ENCODE peak calls at places on chromosomes 1 and 21, in ten cellular contexts. X, T, A, D, L, P, G, H, E and I are unnamed samples.

GRCh38 chr1:110668523-110668922 is 6.2 kb downstream of the KCNA3 start:
- DNase-seq in X (no peak), T (no peak), A (no peak), D (no peak), L (no peak), P (no peak), G (peak), H (no peak), E (no peak), I (no peak)

GRCh38 chr1:145988773-145989172 is 7.6 kb downstream of the TXNIP start:
- DNase-seq in X (no peak), T (peak), A (no peak), D (no peak), L (no peak), P (no peak), G (peak), H (no peak), E (no peak), I (no peak)

GRCh38 chr1:224435318-224435763 is 744 bp upstream of the WDR26 start:
- DNase-seq in X (no peak), T (no peak), A (no peak), D (no peak), L (peak), P (no peak), G (peak), H (no peak), E (no peak), I (no peak)

GRCh38 chr1:213606252-213606820 is 381.4 kb upstream of the PROX1 start:
- DNase-seq in X (no peak), T (no peak), A (no peak), D (no peak), L (no peak), P (no peak), G (no peak), H (no peak), E (no peak), I (no peak)

GRCh38 chr1:227666286-227666685 is 68.8 kb downstream of the JMJD4 start:
- DNase-seq in X (no peak), T (no peak), A (no peak), D (no peak), L (no peak), P (no peak), G (no peak), H (no peak), E (no peak), I (no peak)

GRCh38 chr1:204858381-204858821 is 12.3 kb upstream of the NFASC start:
- DNase-seq in X (no peak), T (no peak), A (no peak), D (no peak), L (no peak), P (peak), G (no peak), H (no peak), E (no peak), I (peak)

GRCh38 chr1:2539312-2539907 is 9.3 kb upstream of the HES5 start:
- DNase-seq in X (no peak), T (no peak), A (no peak), D (no peak), L (no peak), P (no peak), G (no peak), H (no peak), E (no peak), I (no peak)

GRCh38 chr1:91803847-91804545 is 82.0 kb downstream of the TGFBR3 start:
- DNase-seq in X (peak), T (no peak), A (no peak), D (peak), L (no peak), P (no peak), G (peak), H (no peak), E (no peak), I (peak)

GRCh38 chr1:17520041-17520440 is 19.5 kb upstream of the ARHGEF10L start:
- DNase-seq in X (no peak), T (no peak), A (no peak), D (no peak), L (no peak), P (no peak), G (no peak), H (peak), E (peak), I (peak)

GRCh38 chr1:203167026-203167912 is 8.4 kb downstream of the MYBPH start:
- DNase-seq in X (no peak), T (no peak), A (no peak), D (no peak), L (no peak), P (no peak), G (no peak), H (no peak), E (no peak), I (no peak)

GRCh38 chr1:18341291-18342058 is 139.3 kb upstream of the KLHDC7A start:
- DNase-seq in X (no peak), T (no peak), A (no peak), D (no peak), L (no peak), P (no peak), G (no peak), H (no peak), E (no peak), I (no peak)

GRCh38 chr1:45954401-45954847 is 151.0 kb downstream of the MAST2 start:
- DNase-seq in X (no peak), T (peak), A (peak), D (no peak), L (peak), P (no peak), G (no peak), H (no peak), E (peak), I (peak)

GRCh38 chr21:43654806-43655489 is 4.3 kb downstream of the HSF2BP start:
- DNase-seq in X (no peak), T (peak), A (peak), D (no peak), L (peak), P (no peak), G (no peak), H (no peak), E (no peak), I (no peak)

GRCh38 chr1:68166348-68166747 is 66.0 kb downstream of the WLS start:
- DNase-seq in X (no peak), T (no peak), A (no peak), D (no peak), L (no peak), P (no peak), G (no peak), H (no peak), E (no peak), I (no peak)

GRCh38 chr1:54949971-54950360 is 30.5 kb upstream of the TMEM61 start:
- DNase-seq in X (no peak), T (no peak), A (no peak), D (no peak), L (no peak), P (no peak), G (no peak), H (no peak), E (no peak), I (no peak)

GRCh38 chr1:99441234-99442095 is 177.2 kb downstream of the PLPPR4 start:
- DNase-seq in X (no peak), T (no peak), A (no peak), D (no peak), L (peak), P (no peak), G (no peak), H (no peak), E (no peak), I (no peak)

GRCh38 chr1:2003564-2004131 is at the start of gene CFAP74:
- DNase-seq in X (no peak), T (no peak), A (no peak), D (no peak), L (peak), P (no peak), G (no peak), H (no peak), E (peak), I (no peak)

GRCh38 chr1:183635112-183635605 is 424 bp downstream of the ARPC5 start:
- DNase-seq in X (no peak), T (peak), A (no peak), D (no peak), L (peak), P (peak), G (peak), H (peak), E (no peak), I (no peak)

GRCh38 chr1:190634134-190634533 is 156.5 kb upstream of the BRINP3 start:
- DNase-seq in X (no peak), T (no peak), A (no peak), D (no peak), L (no peak), P (no peak), G (no peak), H (no peak), E (no peak), I (no peak)

GRCh38 chr1:183019126-183019740 is 4.0 kb upstream of the LAMC1 start:
- DNase-seq in X (no peak), T (no peak), A (no peak), D (no peak), L (no peak), P (no peak), G (no peak), H (no peak), E (no peak), I (no peak)

GRCh38 chr1:205313681-205314308 is 7.8 kb downstream of the NUAK2 start:
- DNase-seq in X (peak), T (peak), A (no peak), D (peak), L (peak), P (peak), G (no peak), H (peak), E (no peak), I (no peak)

GRCh38 chr1:11741919-11742598 is 6.1 kb downstream of the AGTRAP start:
- DNase-seq in X (no peak), T (no peak), A (no peak), D (no peak), L (no peak), P (no peak), G (no peak), H (no peak), E (no peak), I (no peak)

GRCh38 chr1:196115641-196116040 is 492.6 kb downstream of the KCNT2 start:
- DNase-seq in X (no peak), T (peak), A (peak), D (no peak), L (peak), P (no peak), G (no peak), H (no peak), E (no peak), I (peak)

GRCh38 chr1:30313584-30313983 is 409.8 kb downstream of the MATN1 start:
- DNase-seq in X (no peak), T (no peak), A (no peak), D (no peak), L (no peak), P (no peak), G (no peak), H (no peak), E (no peak), I (no peak)

GRCh38 chr1:7630378-7630777 is 140.7 kb upstream of the VAMP3 start:
- DNase-seq in X (no peak), T (peak), A (no peak), D (no peak), L (no peak), P (peak), G (no peak), H (no peak), E (no peak), I (no peak)

GRCh38 chr1:115641762-115642167 is at the start of gene VANGL1:
- DNase-seq in X (peak), T (peak), A (no peak), D (peak), L (peak), P (peak), G (peak), H (peak), E (no peak), I (peak)

GRCh38 chr21:45293726-45294401 is 6.2 kb upstream of the POFUT2 start:
- DNase-seq in X (no peak), T (peak), A (no peak), D (no peak), L (no peak), P (no peak), G (no peak), H (peak), E (no peak), I (no peak)

GRCh38 chr1:221845650-221846371 is 103.9 kb upstream of the DUSP10 start:
- DNase-seq in X (no peak), T (no peak), A (no peak), D (no peak), L (peak), P (peak), G (no peak), H (no peak), E (peak), I (peak)

GRCh38 chr1:108719654-108720435 is 7.1 kb downstream of the FNDC7 start:
- DNase-seq in X (no peak), T (no peak), A (peak), D (no peak), L (peak), P (no peak), G (no peak), H (no peak), E (peak), I (peak)

GRCh38 chr1:55868026-55868425 is 652.9 kb upstream of the USP24 start:
- DNase-seq in X (no peak), T (no peak), A (peak), D (no peak), L (peak), P (no peak), G (no peak), H (no peak), E (no peak), I (no peak)

GRCh38 chr1:33985166-33985565 is 121.3 kb downstream of the HMGB4 start:
- DNase-seq in X (no peak), T (no peak), A (no peak), D (no peak), L (peak), P (no peak), G (no peak), H (no peak), E (no peak), I (no peak)

GRCh38 chr1:5456090-5456789 is 536.0 kb downstream of the NPHP4 start:
- DNase-seq in X (no peak), T (peak), A (no peak), D (no peak), L (no peak), P (no peak), G (no peak), H (no peak), E (no peak), I (no peak)

GRCh38 chr1:27538793-27539192 is 48.8 kb upstream of the WASF2 start:
- DNase-seq in X (no peak), T (no peak), A (peak), D (no peak), L (peak), P (no peak), G (no peak), H (no peak), E (no peak), I (peak)

GRCh38 chr1:160607051-160608032 is 28.0 kb upstream of the CD84 start:
- DNase-seq in X (no peak), T (peak), A (peak), D (peak), L (peak), P (peak), G (peak), H (no peak), E (peak), I (peak)

GRCh38 chr21:44760376-44760775 is 41.2 kb downstream of the UBE2G2 start:
- DNase-seq in X (no peak), T (no peak), A (no peak), D (no peak), L (no peak), P (no peak), G (no peak), H (no peak), E (no peak), I (no peak)

GRCh38 chr1:78833491-78833890 is 173.0 kb downstream of the ADGRL4 start:
- DNase-seq in X (no peak), T (no peak), A (peak), D (no peak), L (peak), P (no peak), G (no peak), H (no peak), E (peak), I (peak)